ENCODE peak calls at places on chromosome 7, in eight cellular contexts. I is Karpas-422, E is NT2/D1, P is IMR-90, B is H9, G is K562, S is GM23248, J is astrocyte. D is an unnamed sample.

GRCh38 chr7:98240961-98241673 is 10.9 kb downstream of the TECPR1 start:
- DNase-seq in I (peak), E (peak), P (peak), B (peak), G (peak), S (peak), J (no peak), D (peak)

GRCh38 chr7:99076615-99077014 is 67.3 kb downstream of the SMURF1 start:
- DNase-seq in I (no peak), E (no peak), P (no peak), B (no peak), G (no peak), S (no peak), J (no peak), D (no peak)

GRCh38 chr7:98826400-98826799 is 43.4 kb downstream of the TMEM130 start:
- DNase-seq in I (peak), E (no peak), P (no peak), B (no peak), G (no peak), S (no peak), J (no peak), D (no peak)

GRCh38 chr7:34952822-34953221 is 84.5 kb downstream of the DPY19L1 start:
- DNase-seq in I (no peak), E (no peak), P (no peak), B (no peak), G (no peak), S (no peak), J (no peak), D (no peak)

GRCh38 chr7:142248-142955 is 50.0 kb upstream of the FAM20C start:
- DNase-seq in I (no peak), E (no peak), P (no peak), B (no peak), G (no peak), S (no peak), J (no peak), D (no peak)

GRCh38 chr7:6159097-6159483 is 113.3 kb downstream of the CYTH3 start:
- DNase-seq in I (no peak), E (no peak), P (peak), B (no peak), G (no peak), S (no peak), J (no peak), D (no peak)

GRCh38 chr7:133478591-133479135 is 225.8 kb downstream of the EXOC4 start:
- DNase-seq in I (no peak), E (no peak), P (no peak), B (no peak), G (no peak), S (no peak), J (no peak), D (no peak)

GRCh38 chr7:156560075-156560474 is 80.5 kb upstream of the RNF32 start:
- DNase-seq in I (no peak), E (no peak), P (no peak), B (peak), G (no peak), S (no peak), J (no peak), D (no peak)

GRCh38 chr7:36651404-36651803 is 72.9 kb downstream of the AOAH start:
- DNase-seq in I (no peak), E (no peak), P (peak), B (no peak), G (no peak), S (peak), J (peak), D (peak)

GRCh38 chr7:69871886-69872592 is 273.8 kb downstream of the AUTS2 start:
- DNase-seq in I (no peak), E (no peak), P (no peak), B (no peak), G (peak), S (no peak), J (no peak), D (no peak)

GRCh38 chr7:122343986-122344620 is 39.6 kb upstream of the FEZF1 start:
- DNase-seq in I (no peak), E (no peak), P (no peak), B (no peak), G (no peak), S (no peak), J (no peak), D (no peak)

GRCh38 chr7:110522751-110523200 is 568.2 kb upstream of the LRRN3 start:
- DNase-seq in I (no peak), E (peak), P (no peak), B (no peak), G (no peak), S (peak), J (peak), D (no peak)

GRCh38 chr7:2278026-2278425 is 36.0 kb downstream of the NUDT1 start:
- DNase-seq in I (no peak), E (no peak), P (no peak), B (no peak), G (no peak), S (no peak), J (no peak), D (no peak)

GRCh38 chr7:135493362-135493761 is 16.5 kb downstream of the CNOT4 start:
- DNase-seq in I (no peak), E (no peak), P (no peak), B (no peak), G (no peak), S (no peak), J (no peak), D (no peak)

GRCh38 chr7:117212969-117213877 is 109.6 kb downstream of the WNT2 start:
- DNase-seq in I (peak), E (peak), P (peak), B (peak), G (peak), S (peak), J (peak), D (peak)

GRCh38 chr7:101950450-101951119 is 133.2 kb downstream of the CUX1 start:
- DNase-seq in I (no peak), E (no peak), P (peak), B (no peak), G (peak), S (peak), J (peak), D (peak)

GRCh38 chr7:73361340-73361739 is 33.4 kb downstream of the FKBP6 start:
- DNase-seq in I (no peak), E (no peak), P (no peak), B (no peak), G (peak), S (no peak), J (no peak), D (no peak)

GRCh38 chr7:28685291-28685659 is 272.9 kb downstream of the TRIL start:
- DNase-seq in I (no peak), E (no peak), P (no peak), B (no peak), G (no peak), S (no peak), J (no peak), D (no peak)

GRCh38 chr7:135160098-135160857 is 10.2 kb downstream of the CYREN start:
- DNase-seq in I (no peak), E (no peak), P (peak), B (no peak), G (peak), S (peak), J (peak), D (peak)

GRCh38 chr7:27947581-27948278 is 207.8 kb downstream of the TAX1BP1 start:
- DNase-seq in I (no peak), E (no peak), P (peak), B (no peak), G (no peak), S (peak), J (peak), D (no peak)

GRCh38 chr7:2247141-2247985 is 5.3 kb downstream of the NUDT1 start:
- DNase-seq in I (peak), E (no peak), P (no peak), B (peak), G (peak), S (peak), J (no peak), D (peak)

GRCh38 chr7:151248191-151249033 is at the start of gene SMARCD3:
- DNase-seq in I (no peak), E (no peak), P (peak), B (peak), G (peak), S (peak), J (peak), D (peak)

GRCh38 chr7:91264924-91265681 is 870 bp downstream of the FZD1 start:
- DNase-seq in I (peak), E (peak), P (peak), B (peak), G (no peak), S (peak), J (peak), D (peak)
- H3K9ac ChIP-seq in I (peak), E (peak), P (peak), B (no peak), G (peak), S (peak), J (peak), D (peak)

DNA sequence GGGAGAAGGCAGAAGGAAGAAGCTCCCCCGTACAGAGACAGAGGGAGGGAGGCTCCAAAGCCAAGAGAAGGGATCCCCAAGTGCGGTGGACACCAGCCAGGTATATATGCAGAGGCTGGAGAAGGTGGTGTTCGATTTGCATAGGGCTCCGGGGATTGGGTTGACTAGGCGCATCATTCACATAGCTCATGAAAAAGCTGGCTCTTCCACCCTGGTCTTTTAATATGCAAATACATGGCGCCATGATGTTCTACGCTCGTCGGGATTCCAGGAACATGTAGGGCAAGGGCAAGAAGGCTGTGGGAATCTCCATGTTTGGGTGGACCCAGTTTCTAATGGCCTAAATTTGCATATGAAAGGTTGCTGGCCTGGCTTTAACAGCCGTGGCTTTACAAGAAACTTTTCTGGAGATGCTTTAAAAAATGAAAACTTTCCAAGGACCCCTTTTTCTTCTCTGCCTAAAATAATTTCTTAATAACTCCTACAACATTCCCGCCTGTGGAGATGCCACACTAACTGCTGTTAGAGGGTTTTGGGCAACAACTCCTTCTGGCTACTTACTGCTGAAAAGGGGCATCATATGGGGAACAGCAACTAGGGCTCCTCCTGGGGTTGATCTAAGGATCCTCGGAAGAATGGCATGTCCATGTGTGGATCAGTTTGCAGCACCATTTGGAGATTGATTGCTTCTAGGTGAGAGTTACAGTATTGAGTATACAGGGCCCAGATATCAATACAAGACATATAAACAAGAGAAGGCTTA is 28.3 kb downstream of the C1GALT1 start:
- DNase-seq in I (no peak), E (peak), P (no peak), B (peak), G (no peak), S (no peak), J (no peak), D (no peak)
- H3K9ac ChIP-seq in I (no peak), E (no peak), P (no peak), B (peak), G (no peak), S (no peak), J (no peak), D (no peak)

DNA sequence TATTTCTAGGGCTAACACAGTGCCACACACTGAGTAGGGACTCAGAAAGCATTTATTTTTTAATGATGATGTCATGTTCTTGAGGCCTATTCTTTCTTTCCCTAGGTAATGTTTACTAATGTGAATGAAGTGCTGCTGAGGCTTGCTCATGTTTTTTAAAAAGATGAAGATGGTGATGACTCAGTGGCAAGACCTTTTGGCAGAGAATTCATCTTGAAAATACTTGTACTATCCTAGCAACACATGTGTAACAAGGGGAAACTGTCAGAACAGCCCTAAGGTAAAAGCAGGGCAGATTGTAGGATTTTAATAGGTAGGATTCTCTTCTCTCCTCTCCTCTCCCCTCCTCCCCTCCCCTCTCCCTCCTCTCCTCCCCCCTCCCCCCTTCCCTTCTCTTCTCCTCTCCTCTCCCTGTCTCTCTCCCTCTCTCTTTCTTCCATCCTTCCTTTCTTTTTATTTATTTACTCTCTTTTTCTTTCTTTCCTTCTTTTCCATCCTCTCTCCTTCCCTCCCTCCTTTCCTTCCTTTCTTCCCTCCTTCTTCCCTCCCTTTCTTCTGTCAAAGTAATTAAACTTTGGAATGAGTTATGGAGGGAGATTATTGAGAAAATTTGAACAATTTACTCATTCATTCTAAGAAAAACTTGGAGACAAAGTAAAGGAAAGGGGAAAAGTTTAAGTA is 75.3 kb downstream of the ZNF92 start:
- DNase-seq in I (no peak), E (no peak), P (peak), B (no peak), G (no peak), S (peak), J (peak), D (peak)
- H3K9ac ChIP-seq in I (no peak), E (no peak), P (no peak), B (no peak), G (no peak), S (no peak), J (peak), D (no peak)

GRCh38 chr7:143280160-143280559 is 4.6 kb upstream of the TMEM139 start:
- DNase-seq in I (no peak), E (no peak), P (no peak), B (no peak), G (no peak), S (peak), J (no peak), D (no peak)
- H3K9ac ChIP-seq in I (no peak), E (no peak), P (no peak), B (no peak), G (no peak), S (peak), J (peak), D (no peak)

DNA sequence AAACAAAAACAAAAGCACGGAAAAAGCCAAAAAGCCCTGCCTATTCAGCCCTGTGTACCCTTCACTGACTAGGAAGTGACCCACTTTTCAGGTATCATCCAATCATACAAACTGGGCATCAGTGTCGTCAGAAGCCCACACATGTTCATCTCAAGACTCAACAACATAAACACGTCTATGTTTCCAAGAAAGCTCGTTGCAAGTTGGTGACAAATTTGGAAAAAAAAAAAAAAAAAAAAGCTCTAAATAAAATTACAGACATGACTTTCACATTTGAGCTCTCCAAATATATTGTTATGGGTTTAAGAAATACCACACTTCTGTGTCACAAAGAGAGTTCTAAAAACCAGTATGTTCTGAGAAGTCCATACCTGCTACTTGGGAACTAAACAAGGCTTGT is 204.7 kb upstream of the KLF14 start:
- DNase-seq in I (no peak), E (no peak), P (no peak), B (no peak), G (no peak), S (peak), J (no peak), D (peak)
- H3K9ac ChIP-seq in I (no peak), E (no peak), P (peak), B (no peak), G (no peak), S (peak), J (peak), D (no peak)

GRCh38 chr7:40923631-40924030 is 779.3 kb downstream of the INHBA start:
- DNase-seq in I (no peak), E (no peak), P (no peak), B (no peak), G (no peak), S (peak), J (no peak), D (no peak)
- H3K9ac ChIP-seq in I (no peak), E (no peak), P (no peak), B (no peak), G (no peak), S (no peak), J (no peak), D (no peak)

GRCh38 chr7:92693519-92693918 is 103.3 kb upstream of the FAM133B start:
- DNase-seq in I (no peak), E (no peak), P (no peak), B (no peak), G (no peak), S (no peak), J (no peak), D (no peak)
- H3K9ac ChIP-seq in I (no peak), E (no peak), P (no peak), B (no peak), G (no peak), S (no peak), J (no peak), D (no peak)

D was measured in adipocyte.